ENCODE peak calls at places on chromosomes 4 and X, in nine cellular contexts. E is GM20000, S is body of pancreas, V is OCI-LY7, G is H9, H is upper lobe of right lung, I is HFFc6, K is kidney, D is foreskin fibroblast. Z is an unnamed sample.

GRCh38 chr4:133584714-133585113 is 435.6 kb downstream of the PCDH10 start:
- DNase-seq in G (peak; percentile 67), I (no peak), V (no peak), S (no peak), K (no peak), H (no peak), D (no peak), E (no peak), Z (no peak)

GRCh38 chr4:71050809-71051208 is 57.4 kb downstream of the DCK start:
- DNase-seq in G (no peak), H (no peak), S (no peak), V (no peak), E (no peak), D (no peak), I (peak; percentile 17), K (no peak), Z (no peak)

GRCh38 chr4:144644368-144645101 is 1.4 kb upstream of the HHIP start:
- DNase-seq in I (no peak), S (no peak), D (peak; percentile 37), H (no peak), G (no peak), E (peak; percentile 17), K (no peak), V (no peak), Z (no peak)

GRCh38 chr4:147933779-147934178 is 201.9 kb downstream of the ARHGAP10 start:
- DNase-seq in V (no peak), D (no peak), I (no peak), K (no peak), E (no peak), H (no peak), S (no peak), G (no peak), Z (no peak)

GRCh38 chr4:38904090-38904666 is 36.6 kb downstream of the FAM114A1 start:
- DNase-seq in S (peak; percentile 23), E (no peak), V (no peak), K (no peak), H (no peak), G (no peak), I (no peak), D (no peak), Z (no peak)

GRCh38 chr4:123168812-123169211 is 227.8 kb upstream of the SPRY1 start:
- DNase-seq in H (no peak), K (no peak), D (no peak), G (no peak), S (no peak), V (no peak), E (no peak), I (peak; percentile 6), Z (no peak)

GRCh38 chr4:169315530-169316306 is 45.0 kb upstream of the SH3RF1 start:
- DNase-seq in E (no peak), I (peak; percentile 65), H (no peak), V (no peak), G (no peak), K (no peak), S (no peak), D (peak; percentile 74), Z (no peak)

GRCh38 chr4:98801259-98801725 is 127.6 kb downstream of the EIF4E start:
- DNase-seq in V (no peak), I (no peak), H (no peak), E (no peak), D (no peak), K (no peak), G (no peak), S (no peak), Z (no peak)

GRCh38 chr4:163063891-163064290 is 102.8 kb downstream of the NAF1 start:
- DNase-seq in V (no peak), E (no peak), K (no peak), H (no peak), S (no peak), I (no peak), G (no peak), D (no peak), Z (no peak)

GRCh38 chr4:8225704-8226443 is 26.8 kb downstream of the SH3TC1 start:
- DNase-seq in V (no peak), I (no peak), E (no peak), S (peak; percentile 47), D (no peak), H (no peak), K (no peak), G (peak; percentile 52), Z (no peak)

GRCh38 chr4:156294577-156294976 is 340.9 kb upstream of the CTSO start:
- DNase-seq in S (no peak), V (no peak), G (peak; percentile 26), K (no peak), D (peak; percentile 83), I (peak; percentile 86), E (peak; percentile 4), H (no peak), Z (no peak)

GRCh38 chr4:186727977-186728519 is 4.4 kb upstream of the FAT1 start:
- DNase-seq in I (no peak), S (no peak), V (no peak), E (no peak), D (peak; percentile 38), K (no peak), H (no peak), G (peak; percentile 62), Z (no peak)
- TF ChIP-seq CTCF in I (peak; percentile 20), S (no peak), V (no peak), E (no peak), D (no peak), K (peak; percentile 24), H (no peak), G (peak; percentile 16), Z (no peak)

GRCh38 chr4:139534287-139534950 is 21.6 kb downstream of the SETD7 start:
- DNase-seq in E (no peak), V (no peak), I (no peak), D (no peak), K (no peak), S (peak; percentile 50), G (no peak), H (no peak), Z (no peak)

GRCh38 chr4:139532951-139533350 is 23.1 kb downstream of the SETD7 start:
- DNase-seq in V (no peak), K (no peak), H (no peak), G (no peak), D (peak; percentile 38), E (no peak), I (no peak), S (no peak), Z (no peak)

GRCh38 chr4:139537292-139537691 is 18.7 kb downstream of the SETD7 start:
- DNase-seq in S (no peak), I (no peak), E (no peak), G (no peak), H (no peak), V (no peak), K (no peak), D (no peak), Z (no peak)

GRCh38 chr4:139535852-139536234 is 20.2 kb downstream of the SETD7 start:
- DNase-seq in V (no peak), E (no peak), S (no peak), H (no peak), D (no peak), I (no peak), G (no peak), K (no peak), Z (no peak)

GRCh38 chr4:139535228-139535851 is 20.7 kb downstream of the SETD7 start:
- DNase-seq in K (no peak), H (no peak), D (no peak), V (no peak), E (no peak), I (no peak), G (no peak), S (no peak), Z (no peak)
- TF ChIP-seq CTCF in K (no peak), H (no peak), D (no peak), V (no peak), E (no peak), I (no peak), G (no peak), S (no peak), Z (no peak)

GRCh38 chr4:184389978-184390518 is 84.3 kb downstream of the IRF2 start:
- DNase-seq in I (no peak), H (no peak), V (no peak), D (no peak), E (no peak), K (no peak), G (peak; percentile 63), S (no peak), Z (no peak)
- TF ChIP-seq CTCF in I (no peak), H (no peak), V (no peak), D (no peak), E (no peak), K (no peak), G (no peak), S (no peak), Z (no peak)

GRCh38 chrX:153374426-153374825 is 26.7 kb downstream of the PNMA6E start:
- DNase-seq in S (no peak), K (no peak), G (no peak), D (peak; percentile 21), H (no peak), V (peak; percentile 29), I (no peak), E (no peak), Z (no peak)
- TF ChIP-seq CTCF in S (no peak), K (no peak), G (peak; percentile 49), D (no peak), H (no peak), V (peak; percentile 69), I (peak; percentile 42), E (no peak), Z (no peak)

GRCh38 chr4:140754918-140755810 is 1.0 kb downstream of the TBC1D9 start:
- DNase-seq in D (no peak), V (no peak), K (no peak), S (no peak), I (no peak), E (no peak), G (no peak), H (no peak), Z (no peak)

GRCh38 chr4:140757220-140757607 is 1.0 kb upstream of the TBC1D9 start:
- DNase-seq in S (no peak), D (peak; percentile 76), H (no peak), K (no peak), E (no peak), I (no peak), V (no peak), G (no peak), Z (no peak)

GRCh38 chr4:140752669-140753068 is 3.5 kb downstream of the TBC1D9 start:
- DNase-seq in I (no peak), D (peak; percentile 17), H (no peak), K (no peak), V (no peak), S (no peak), G (no peak), E (no peak), Z (no peak)

GRCh38 chr4:140755811-140756291 is 334 bp downstream of the TBC1D9 start:
- DNase-seq in D (peak; percentile 74), K (peak; percentile 88), S (peak; percentile 63), E (peak; percentile 70), I (peak; percentile 38), G (peak; percentile 48), H (peak; percentile 82), V (peak; percentile 71), Z (no peak)

GRCh38 chr4:140756292-140757219 is at the start of gene TBC1D9:
- DNase-seq in E (peak; percentile 60), I (peak; percentile 49), K (peak; percentile 92), S (peak; percentile 87), D (peak; percentile 85), H (peak; percentile 92), G (peak; percentile 95), V (peak; percentile 75), Z (no peak)
- TF ChIP-seq CTCF in E (no peak), I (peak; percentile 57), K (no peak), S (no peak), D (no peak), H (no peak), G (peak; percentile 19), V (peak; percentile 33), Z (no peak)